ENCODE peak calls at places on chromosomes 6 and 20, in four cellular contexts. B, M, E and W are unnamed samples.

GRCh38 chr6:170011233-170012142 is 260.1 kb downstream of the ERMARD start:
- DNase-seq in E (no peak), B (no peak), M (no peak), W (no peak)

GRCh38 chr6:153312633-153313032 is 181.6 kb upstream of the RGS17 start:
- DNase-seq in E (peak), M (peak), B (peak), W (peak)

GRCh38 chr6:40966860-40967259 is 72.2 kb downstream of the UNC5CL start:
- DNase-seq in E (no peak), M (no peak), B (no peak), W (no peak)

GRCh38 chr6:121666809-121667208 is 231.4 kb downstream of the GJA1 start:
- DNase-seq in B (peak), M (no peak), E (peak), W (no peak)

GRCh38 chr6:145147559-145147958 is 587.8 kb downstream of the EPM2A start:
- DNase-seq in B (peak), E (peak), M (no peak), W (peak)

GRCh38 chr6:166514196-166514595 is 72.3 kb downstream of the RAMACL start:
- DNase-seq in M (no peak), E (no peak), B (no peak), W (no peak)

GRCh38 chr6:18207949-18208348 is 52.7 kb downstream of the KDM1B start:
- DNase-seq in E (no peak), M (no peak), B (no peak), W (no peak)

GRCh38 chr6:146805546-146806325 is 207.0 kb downstream of the ADGB start:
- DNase-seq in E (no peak), B (no peak), M (no peak), W (no peak)

GRCh38 chr6:118744261-118744941 is 93.0 kb upstream of the CEP85L start:
- DNase-seq in B (peak), E (peak), M (no peak), W (no peak)

GRCh38 chr6:34360556-34360955 is 31.9 kb downstream of the NUDT3 start:
- DNase-seq in B (peak), M (no peak), E (no peak), W (peak)

GRCh38 chr20:14507711-14508110 is 170.3 kb upstream of the FLRT3 start:
- DNase-seq in E (no peak), B (no peak), M (no peak), W (no peak)

GRCh38 chr20:12594410-12595130 is 414.2 kb upstream of the SPTLC3 start:
- DNase-seq in B (no peak), E (no peak), M (no peak), W (no peak)

GRCh38 chr6:3330199-3330598 is 71.5 kb downstream of the PSMG4 start:
- DNase-seq in B (no peak), M (no peak), E (no peak), W (no peak)

GRCh38 chr20:24653306-24653705 is 183.9 kb downstream of the SYNDIG1 start:
- DNase-seq in E (no peak), B (no peak), M (no peak), W (no peak)

GRCh38 chr6:52407467-52407866 is 12.7 kb upstream of the EFHC1 start:
- DNase-seq in M (no peak), E (no peak), B (peak), W (no peak)

GRCh38 chr20:39249798-39250197 is 287.7 kb downstream of the DHX35 start:
- DNase-seq in M (no peak), E (no peak), B (no peak), W (no peak)

GRCh38 chr20:38202982-38203293 is 37.9 kb upstream of the TGM2 start:
- DNase-seq in E (no peak), M (no peak), B (no peak), W (no peak)

GRCh38 chr20:63978319-63979220 is 872 bp downstream of the SAMD10 start:
- DNase-seq in E (no peak), M (peak), B (no peak), W (no peak)

GRCh38 chr20:47544240-47544639 is 42.6 kb downstream of the NCOA3 start:
- DNase-seq in E (peak), M (no peak), B (peak), W (peak)

GRCh38 chr6:4599924-4600323 is 176.3 kb upstream of the CDYL start:
- DNase-seq in B (peak), E (peak), M (no peak), W (peak)

GRCh38 chr6:156280131-156280530 is 497.0 kb upstream of the ARID1B start:
- DNase-seq in E (no peak), M (no peak), B (no peak), W (no peak)

GRCh38 chr6:127462391-127462790 is 3.2 kb upstream of the KIAA0408 start:
- DNase-seq in B (peak), E (no peak), M (no peak), W (no peak)

GRCh38 chr6:130937942-130938604 is 110.9 kb downstream of the SMLR1 start:
- DNase-seq in E (no peak), M (no peak), B (no peak), W (no peak)

GRCh38 chr6:42400886-42401604 is 50.7 kb downstream of the TRERF1 start:
- DNase-seq in M (no peak), B (no peak), E (no peak), W (no peak)

GRCh38 chr6:28258877-28259777 is at the start of gene NKAPL:
- DNase-seq in B (peak), M (peak), E (no peak), W (no peak)

GRCh38 chr6:113936093-113936934 is 34.6 kb downstream of the HDAC2 start:
- DNase-seq in M (no peak), E (peak), B (peak), W (peak)

GRCh38 chr6:45830441-45831139 is 185.1 kb downstream of the CLIC5 start:
- DNase-seq in B (peak), M (no peak), E (no peak), W (no peak)

GRCh38 chr20:50092436-50092835 is 20.5 kb downstream of the UBE2V1 start:
- DNase-seq in B (peak), E (no peak), M (no peak), W (no peak)

GRCh38 chr6:83226517-83226916 is 33.4 kb downstream of the RWDD2A start:
- DNase-seq in B (peak), E (no peak), M (no peak), W (no peak)

GRCh38 chr6:71038966-71039365 is 82.1 kb upstream of the B3GAT2 start:
- DNase-seq in M (no peak), E (no peak), B (peak), W (peak)

GRCh38 chr6:3489032-3489757 is 32.3 kb upstream of the SLC22A23 start:
- DNase-seq in M (no peak), E (peak), B (peak), W (peak)

DNA sequence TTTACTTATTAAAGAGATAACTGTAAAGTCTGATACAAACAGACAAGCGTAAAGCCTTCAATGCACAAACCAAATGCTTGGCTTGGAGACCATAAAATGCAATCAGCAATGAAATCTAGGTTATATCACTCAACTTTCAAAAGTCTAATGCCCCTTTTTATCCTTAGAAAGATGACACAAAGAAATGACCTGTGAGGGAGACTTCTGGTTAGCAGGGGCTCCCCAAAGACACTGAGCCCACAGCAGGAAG is 88.4 kb downstream of the HIVEP2 start:
- DNase-seq in M (no peak), E (no peak), B (no peak), W (no peak)
- H3K4me3 ChIP-seq in M (no peak), E (no peak), B (no peak), W (no peak)

GRCh38 chr6:143680157-143680556 is 2.4 kb downstream of the PHACTR2 start:
- DNase-seq in M (no peak), B (no peak), E (no peak), W (no peak)
- H3K4me3 ChIP-seq in M (peak), B (peak), E (no peak), W (peak)

GRCh38 chr6:125534430-125535263 is 214.8 kb upstream of the HEY2 start:
- DNase-seq in B (no peak), E (no peak), M (no peak), W (no peak)
- H3K4me3 ChIP-seq in B (no peak), E (no peak), M (peak), W (no peak)

DNA sequence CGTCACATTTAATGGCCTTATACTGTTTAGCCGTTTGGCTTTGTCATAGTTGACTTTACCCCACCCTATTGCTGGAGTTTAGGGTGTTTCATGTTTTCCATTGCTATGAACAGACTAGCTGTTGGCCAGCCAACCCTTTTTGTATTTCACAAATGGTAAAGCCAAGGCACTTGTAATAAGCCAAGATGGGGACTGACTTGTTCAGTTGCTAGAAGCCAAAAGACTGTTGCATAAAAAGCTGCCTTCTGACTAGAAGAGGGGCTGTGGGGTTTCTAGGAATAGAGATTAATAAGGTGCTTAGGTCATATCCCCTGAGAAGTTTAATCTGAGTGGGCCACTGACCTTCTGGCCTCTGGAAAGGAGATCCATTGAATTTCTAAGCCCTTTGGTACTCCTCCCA is 211.0 kb downstream of the PLCB4 start:
- DNase-seq in M (no peak), B (no peak), E (no peak), W (no peak)
- H3K4me3 ChIP-seq in M (no peak), B (no peak), E (no peak), W (no peak)

GRCh38 chr6:105588116-105588710 is 185.3 kb upstream of the PREP start:
- DNase-seq in M (no peak), B (no peak), E (no peak), W (no peak)
- H3K4me3 ChIP-seq in M (no peak), B (no peak), E (no peak), W (no peak)

GRCh38 chr6:47483853-47484546 is 6.4 kb downstream of the CD2AP start:
- DNase-seq in B (peak), M (no peak), E (peak), W (peak)
- H3K4me3 ChIP-seq in B (no peak), M (no peak), E (no peak), W (no peak)

GRCh38 chr6:20115269-20116005 is 96.8 kb downstream of the MBOAT1 start:
- DNase-seq in B (no peak), E (no peak), M (no peak), W (no peak)
- H3K4me3 ChIP-seq in B (no peak), E (no peak), M (no peak), W (no peak)